ENCODE peak calls at places on chromosomes 1 and 21, in five cellular contexts. L, F, X, E and W are unnamed samples.

GRCh38 chr1:156128749-156129682 is 14.5 kb downstream of the LMNA start:
- DNase-seq in E (peak), F (peak), L (peak), X (no peak), W (no peak)

GRCh38 chr21:17782051-17782450 is 37.1 kb downstream of the C21orf91 start:
- DNase-seq in F (no peak), L (no peak), E (no peak), X (no peak), W (no peak)

GRCh38 chr1:169345500-169345899 is 22.1 kb downstream of the NME7 start:
- DNase-seq in L (no peak), F (no peak), E (no peak), X (no peak), W (no peak)

GRCh38 chr1:201309420-201309819 is 26.1 kb downstream of the PKP1 start:
- DNase-seq in X (no peak), F (peak), L (peak), E (peak), W (peak)

GRCh38 chr1:228285661-228286504 is 78.0 kb downstream of the OBSCN start:
- DNase-seq in X (no peak), F (no peak), L (no peak), E (peak), W (no peak)

GRCh38 chr1:95752515-95753381 is 518.7 kb downstream of the RWDD3 start:
- DNase-seq in F (no peak), E (no peak), X (no peak), L (no peak), W (no peak)

GRCh38 chr1:204550926-204551325 is 34.7 kb downstream of the MDM4 start:
- DNase-seq in X (no peak), E (no peak), L (no peak), F (no peak), W (no peak)

GRCh38 chr1:107549152-107549810 is 408.4 kb downstream of the NTNG1 start:
- DNase-seq in F (no peak), E (no peak), L (no peak), X (no peak), W (peak)

GRCh38 chr1:77776007-77776725 is 3.3 kb upstream of the MIGA1 start:
- DNase-seq in X (no peak), L (no peak), F (no peak), E (no peak), W (no peak)

GRCh38 chr1:180117764-180118116 is 36.9 kb upstream of the QSOX1 start:
- DNase-seq in E (no peak), F (peak), X (no peak), L (no peak), W (peak)

GRCh38 chr21:25350056-25350455 is 257.2 kb downstream of the MRPL39 start:
- DNase-seq in X (no peak), E (no peak), F (peak), L (no peak), W (no peak)

GRCh38 chr1:100539836-100540536 is 2.0 kb downstream of the GPR88 start:
- DNase-seq in E (no peak), L (peak), X (no peak), F (peak), W (no peak)

GRCh38 chr1:230778916-230779590 is 31.9 kb downstream of the CAPN9 start:
- DNase-seq in E (no peak), L (no peak), X (no peak), F (no peak), W (peak)

GRCh38 chr1:87325982-87326738 is 2.5 kb upstream of the LMO4 start:
- DNase-seq in X (no peak), L (no peak), E (peak), F (peak), W (peak)

GRCh38 chr1:1917995-1918900 is 831 bp downstream of the TMEM52 start:
- DNase-seq in E (peak), X (no peak), F (no peak), L (no peak), W (no peak)
- H3K4me3 ChIP-seq in E (peak), X (peak), F (peak), L (peak), W (peak)

GRCh38 chr21:16324630-16325029 is 594.8 kb downstream of the USP25 start:
- DNase-seq in F (no peak), E (no peak), L (no peak), X (no peak), W (no peak)

GRCh38 chr21:16330340-16331319 is 600.8 kb downstream of the USP25 start:
- DNase-seq in X (no peak), F (peak), E (no peak), L (no peak), W (peak)
- H3K4me3 ChIP-seq in X (no peak), F (no peak), E (no peak), L (peak), W (no peak)

GRCh38 chr1:153392822-153393221 is 1.9 kb upstream of the S100A8 start:
- DNase-seq in F (no peak), L (no peak), E (no peak), X (no peak), W (no peak)
- H3K4me3 ChIP-seq in F (no peak), L (no peak), E (no peak), X (no peak), W (no peak)

DNA sequence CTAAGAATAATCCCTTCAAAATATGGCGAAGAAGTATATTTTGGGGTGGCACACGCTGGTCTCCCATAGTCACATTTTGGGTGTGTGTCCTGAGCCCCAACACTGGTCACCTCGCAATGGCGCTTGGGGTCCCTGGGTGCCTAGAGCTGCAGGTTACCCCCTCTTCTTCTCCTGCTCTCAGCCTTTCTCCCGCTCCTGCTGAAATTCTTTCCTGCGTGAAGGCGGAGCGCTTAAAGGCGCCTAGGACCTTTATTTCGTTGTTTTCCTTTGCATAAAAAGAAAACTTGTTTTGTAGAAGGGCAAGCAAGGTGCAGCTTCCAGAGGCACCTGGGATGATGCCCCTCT is 339 bp upstream of the PIK3CD start:
- DNase-seq in E (no peak), X (no peak), L (no peak), F (no peak), W (no peak)
- H3K4me3 ChIP-seq in E (no peak), X (peak), L (peak), F (no peak), W (peak)